ENCODE peak calls at places on chromosome 19, in nine cellular contexts. O is IMR-90, Z is right atrium auricular region, S is body of pancreas, Q is D721Med, R is left ventricle myocardium inferior, M is endothelial cell, J is mesothelial cell of epicardium, V is GM06990. U is an unnamed sample.

GRCh38 chr19:33406521-33407139 is 33.1 kb downstream of the CEBPG start:
- DNase-seq in Z (peak), V (peak), S (peak), R (peak), Q (peak), M (peak), J (peak), O (peak), U (peak)

GRCh38 chr19:57466489-57466888 is 9.5 kb upstream of the VN1R1 start:
- DNase-seq in V (no peak), Q (no peak), M (no peak), J (no peak), R (peak), S (no peak), O (no peak), Z (no peak), U (no peak)

GRCh38 chr19:18306209-18306902 is 16.5 kb downstream of the LSM4 start:
- DNase-seq in O (no peak), Z (no peak), S (no peak), V (peak), R (no peak), M (no peak), Q (no peak), J (no peak), U (no peak)

GRCh38 chr19:42088471-42089190 is 12.7 kb downstream of the ZNF574 start:
- DNase-seq in Q (no peak), J (no peak), V (no peak), O (peak), M (no peak), Z (no peak), R (no peak), S (no peak), U (no peak)

GRCh38 chr19:2253106-2254051 is 2.8 kb downstream of the JSRP1 start:
- DNase-seq in Q (no peak), M (no peak), Z (no peak), O (no peak), J (no peak), V (no peak), S (no peak), R (no peak), U (no peak)

GRCh38 chr19:57363734-57364181 is 407 bp downstream of the TRAPPC2B start:
- DNase-seq in V (no peak), O (peak), Q (no peak), M (peak), R (no peak), S (no peak), Z (no peak), J (no peak), U (no peak)

GRCh38 chr19:47495478-47496372 is 11.7 kb upstream of the KPTN start:
- DNase-seq in M (no peak), R (no peak), S (no peak), Z (no peak), V (no peak), O (no peak), Q (no peak), J (no peak), U (no peak)

GRCh38 chr19:35518313-35518712 is 4.9 kb upstream of the DMKN start:
- DNase-seq in O (peak), M (no peak), S (no peak), J (no peak), Q (no peak), R (no peak), V (no peak), Z (no peak), U (no peak)

GRCh38 chr19:49844138-49844740 is 6.7 kb upstream of the PTOV1 start:
- DNase-seq in S (no peak), R (no peak), J (no peak), Q (no peak), Z (no peak), V (no peak), M (no peak), O (no peak), U (no peak)
- TF ChIP-seq CTCF in S (no peak), R (no peak), J (no peak), Q (no peak), Z (no peak), V (no peak), M (no peak), O (no peak), U (no peak)

DNA sequence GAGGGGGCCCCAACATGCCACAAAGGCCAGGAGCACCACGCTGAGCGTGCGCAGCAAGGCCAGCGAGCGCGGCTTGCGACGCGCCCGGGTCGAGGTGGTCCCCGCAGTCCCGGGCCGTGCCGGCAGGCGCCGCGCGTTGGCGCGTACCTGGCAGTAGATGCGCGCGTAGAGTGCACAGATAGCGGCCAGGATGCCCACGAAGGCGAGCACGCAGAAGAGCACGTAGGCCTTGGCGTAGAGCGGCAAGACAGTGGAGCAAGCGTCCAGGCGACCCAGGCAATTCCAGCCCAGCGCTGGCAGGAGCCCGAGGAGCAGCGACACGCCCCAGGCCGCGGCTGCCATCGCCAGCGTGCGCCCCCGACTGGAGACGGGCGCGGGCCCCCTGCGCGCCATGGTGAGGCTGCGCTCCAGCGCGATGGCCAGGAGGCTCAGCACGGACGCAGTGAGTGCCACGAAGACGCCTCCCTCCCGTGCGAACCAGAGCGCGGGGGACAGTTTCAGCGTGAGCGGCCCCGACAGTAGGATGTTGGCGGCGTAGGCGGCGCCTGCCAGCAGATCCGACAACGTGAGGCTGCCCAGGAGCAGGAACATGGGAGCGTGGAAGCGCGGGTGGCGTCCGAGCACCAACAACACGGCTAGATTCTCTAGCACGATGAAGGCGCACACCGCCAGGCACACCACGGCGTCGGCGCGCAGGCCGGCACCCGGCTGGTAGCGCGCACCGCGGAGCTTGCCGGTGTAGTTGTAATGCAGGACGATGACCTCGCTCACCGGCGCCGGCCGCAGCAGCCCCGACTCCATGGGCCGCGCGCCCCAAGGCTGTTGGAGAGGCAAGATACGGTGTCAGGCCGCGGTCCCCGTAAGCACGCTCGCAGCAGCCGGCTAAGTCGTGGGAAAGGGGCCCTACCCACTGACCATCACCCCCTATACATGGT is 2.8 kb downstream of the S1PR5 start:
- DNase-seq in J (no peak), Q (no peak), M (peak), S (no peak), O (no peak), V (no peak), R (no peak), Z (no peak), U (peak)
- TF ChIP-seq CTCF in J (no peak), Q (no peak), M (peak), S (no peak), O (no peak), V (no peak), R (no peak), Z (no peak), U (no peak)

DNA sequence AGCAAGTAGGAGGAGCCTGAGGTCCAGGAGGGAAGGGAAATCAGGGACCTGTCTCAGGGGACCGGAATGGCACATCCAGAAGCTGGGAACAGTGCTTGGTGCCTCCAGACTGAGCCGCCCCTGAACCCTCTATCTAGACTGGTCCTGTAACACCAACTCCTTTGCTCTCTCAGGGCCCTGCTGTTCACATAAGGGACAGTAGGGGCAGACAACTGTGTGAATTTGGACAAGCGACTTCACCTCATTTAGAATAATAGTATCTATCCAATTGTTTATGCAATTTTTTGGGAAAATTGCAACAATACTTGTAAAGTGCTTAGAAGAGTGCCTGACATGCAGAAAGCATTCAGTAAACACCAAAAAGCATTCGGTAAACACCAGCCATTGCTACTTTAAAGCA is 14.0 kb downstream of the SYMPK start:
- DNase-seq in O (no peak), S (no peak), Z (no peak), M (no peak), R (no peak), Q (no peak), V (no peak), J (no peak), U (no peak)
- TF ChIP-seq CTCF in O (peak), S (no peak), Z (no peak), M (no peak), R (peak), Q (no peak), V (peak), J (peak), U (no peak)

DNA sequence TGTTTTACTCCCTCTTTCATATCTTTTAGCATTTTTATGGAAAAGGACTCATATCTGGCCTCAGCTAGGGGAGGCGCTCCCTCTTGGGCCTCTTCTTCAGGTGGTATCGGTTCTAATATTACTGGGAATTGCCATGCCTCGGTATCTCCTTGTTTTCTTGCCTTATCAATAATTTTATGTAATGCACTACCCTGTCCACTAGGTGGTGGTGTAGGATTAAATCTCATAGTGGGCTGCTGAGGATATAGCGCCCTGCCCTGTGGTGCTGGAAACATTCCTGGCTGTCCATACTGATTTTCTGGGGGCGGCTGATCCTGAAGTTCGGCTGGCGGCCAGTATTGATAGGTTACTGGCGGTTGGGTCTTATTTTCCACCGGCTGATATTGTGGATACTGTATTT is 35.8 kb downstream of the ZNF420 start:
- DNase-seq in M (no peak), Z (no peak), J (no peak), R (no peak), O (no peak), Q (no peak), S (no peak), V (no peak), U (no peak)
- TF ChIP-seq CTCF in M (peak), Z (peak), J (peak), R (no peak), O (no peak), Q (no peak), S (no peak), V (no peak), U (peak)

GRCh38 chr19:29775575-29775900 is 36.3 kb upstream of the CCNE1 start:
- DNase-seq in R (no peak), S (no peak), Q (no peak), V (no peak), J (no peak), M (no peak), O (no peak), Z (no peak), U (no peak)
- TF ChIP-seq CTCF in R (no peak), S (no peak), Q (no peak), V (no peak), J (no peak), M (no peak), O (no peak), Z (no peak), U (no peak)

GRCh38 chr19:13103585-13103923 is 896 bp upstream of the LYL1 start:
- DNase-seq in R (no peak), Q (no peak), S (no peak), O (no peak), V (no peak), J (no peak), Z (no peak), M (no peak), U (no peak)

GRCh38 chr19:13102416-13102665 is 317 bp downstream of the LYL1 start:
- DNase-seq in Q (no peak), O (no peak), R (no peak), S (no peak), V (no peak), M (no peak), Z (no peak), J (no peak), U (no peak)

GRCh38 chr19:13103961-13104847 is 1.5 kb upstream of the LYL1 start:
- DNase-seq in M (peak), Z (peak), J (no peak), V (peak), Q (peak), R (peak), O (no peak), S (peak), U (peak)

GRCh38 chr19:13102666-13103584 is at the start of gene LYL1:
- DNase-seq in O (no peak), S (peak), Q (no peak), M (peak), V (peak), J (no peak), R (peak), Z (peak), U (no peak)

GRCh38 chr19:13104848-13105646 is 2.4 kb upstream of the LYL1 start:
- DNase-seq in Z (no peak), Q (no peak), S (no peak), R (no peak), M (no peak), J (no peak), V (peak), O (no peak), U (no peak)
- TF ChIP-seq CTCF in Z (peak), Q (no peak), S (no peak), R (no peak), M (peak), J (no peak), V (no peak), O (no peak), U (peak)

DNA sequence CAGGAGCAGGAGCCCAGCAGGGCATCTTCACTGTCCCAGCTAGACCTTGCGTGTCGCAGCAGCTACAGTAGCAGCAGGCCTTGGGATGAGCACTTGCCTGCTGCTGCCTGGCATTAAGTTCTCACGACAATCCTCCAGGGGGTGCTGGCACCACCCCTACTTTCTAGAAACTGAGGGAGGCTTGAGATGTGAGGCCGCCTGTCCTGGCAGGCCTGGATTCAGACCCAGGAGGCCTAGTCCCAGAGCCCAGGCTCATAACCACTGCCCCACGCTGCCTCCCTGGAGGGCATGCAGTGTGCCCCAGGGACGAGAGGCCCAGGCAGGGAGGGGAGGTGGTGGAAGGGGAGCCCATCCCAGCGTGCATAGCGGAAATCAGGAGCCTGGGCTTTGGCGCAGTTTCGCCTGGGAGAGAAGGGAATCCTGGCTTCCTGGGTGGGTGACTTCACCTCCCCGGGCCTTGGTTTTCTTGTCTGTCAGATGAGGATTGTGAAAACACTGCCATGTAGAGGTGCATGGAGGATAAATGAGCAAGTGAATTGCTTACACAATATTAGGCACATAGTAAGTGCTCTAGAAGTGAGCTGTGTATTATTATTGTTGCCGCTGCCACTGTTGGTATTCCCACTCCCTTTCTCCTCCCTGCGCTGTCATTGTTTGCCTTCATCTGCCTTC is 26.1 kb downstream of the PPP5C start:
- DNase-seq in O (no peak), Z (no peak), Q (no peak), R (no peak), M (peak), S (peak), J (no peak), V (no peak), U (no peak)
- TF ChIP-seq CTCF in O (peak), Z (no peak), Q (peak), R (peak), M (peak), S (no peak), J (peak), V (peak), U (no peak)

GRCh38 chr19:43624933-43625332 is 5.5 kb upstream of the ZNF428 start:
- DNase-seq in M (peak), S (peak), V (peak), Z (no peak), J (no peak), Q (no peak), R (peak), O (peak), U (peak)
- TF ChIP-seq CTCF in M (no peak), S (no peak), V (peak), Z (no peak), J (no peak), Q (no peak), R (no peak), O (no peak), U (peak)

U was measured in CD4-positive, alpha-beta T cell.